ENCODE peak calls at places on chromosome 11, in eight cellular contexts. W is choroid plexus epithelial cell; Z is activated T-helper 9 cell treated with anti-CD3 and anti-CD28 coated beads, Interleukin-2, amount 50 U/mL, for 16 hours; N is hepatic stellate cell; Y is stimulated activated CD4-positive, alpha-beta T cell treated with anti-CD3 and anti-CD28 coated beads, Interleukin-12 subunit alpha, Interleukin-12 subunit beta, amount 100 ng/mL, for 4 hours; P is retina; S is ovary; E is nephron progenitor cell. M is an unnamed sample.

GRCh38 chr11:104222464-104222863 is 58.5 kb upstream of the PDGFD start:
- DNase-seq in W (no peak), P (no peak), Z (no peak), N (no peak), Y (no peak), S (no peak), E (no peak), M (no peak)

GRCh38 chr11:29255401-29255800 is 761.4 kb downstream of the KCNA4 start:
- DNase-seq in Y (no peak), N (no peak), P (no peak), Z (no peak), E (no peak), W (peak), S (no peak), M (no peak)

GRCh38 chr11:12235945-12236743 is 125.8 kb downstream of the MICAL2 start:
- DNase-seq in S (peak), Z (peak), W (peak), Y (peak), N (peak), E (no peak), P (peak), M (peak)

GRCh38 chr11:64210301-64211020 is 3.9 kb downstream of the FERMT3 start:
- DNase-seq in E (no peak), W (no peak), N (no peak), P (no peak), S (no peak), Y (no peak), Z (no peak), M (no peak)

GRCh38 chr11:61083601-61084147 is 18.6 kb upstream of the CD5 start:
- DNase-seq in Y (peak), N (no peak), Z (peak), E (no peak), P (no peak), S (no peak), W (no peak), M (no peak)

GRCh38 chr11:44094260-44094868 is 1.1 kb upstream of the EXT2 start:
- DNase-seq in S (peak), W (peak), N (peak), Y (peak), E (peak), Z (peak), P (peak), M (peak)

GRCh38 chr11:73645570-73645969 is 811 bp upstream of the PLEKHB1 start:
- DNase-seq in S (no peak), Y (no peak), E (no peak), N (no peak), P (no peak), W (no peak), Z (no peak), M (no peak)

GRCh38 chr11:6298605-6299004 is 21.7 kb downstream of the CAVIN3 start:
- DNase-seq in P (no peak), Z (no peak), E (peak), W (peak), Y (no peak), N (peak), S (no peak), M (peak)